ENCODE peak calls at places on chromosomes 13 and 19, in eight cellular contexts. C is upper lobe of left lung, D is K562, R is Panc1, O is GM12878, V is HCT116, X is GM23338, H is HepG2. L is an unnamed sample.

GRCh38 chr13:71591380-71591779 is 275.6 kb downstream of the DACH1 start:
- ATAC-seq in C (no peak), D (no peak), R (no peak), H (no peak), V (no peak), X (no peak), O (no peak), L (no peak)

GRCh38 chr13:30654430-30654829 is 36.7 kb downstream of the USPL1 start:
- ATAC-seq in H (no peak), C (no peak), X (no peak), R (no peak), O (peak; percentile 79), D (peak; percentile 53), V (no peak), L (no peak)

GRCh38 chr13:99800951-99801350 is 170.6 kb downstream of the ZIC5 start:
- ATAC-seq in H (no peak), X (peak; percentile 61), C (no peak), V (no peak), O (no peak), R (no peak), D (no peak), L (no peak)

GRCh38 chr19:38039966-38040365 is 133.0 kb downstream of the SIPA1L3 start:
- ATAC-seq in X (no peak), C (no peak), D (no peak), R (peak; percentile 51), H (no peak), O (no peak), V (no peak), L (no peak)

GRCh38 chr19:34336781-34337271 is 28.2 kb upstream of the GPI start:
- ATAC-seq in R (peak; percentile 59), X (peak; percentile 28), O (peak; percentile 74), D (peak; percentile 43), C (no peak), V (no peak), H (no peak), L (no peak)

GRCh38 chr19:41362143-41362847 is 1.7 kb downstream of the B9D2 start:
- ATAC-seq in C (no peak), V (no peak), D (no peak), X (no peak), H (no peak), R (no peak), O (no peak), L (no peak)

GRCh38 chr13:61648546-61648945 is 232.9 kb upstream of the PCDH20 start:
- ATAC-seq in O (no peak), V (no peak), C (no peak), D (no peak), X (no peak), H (no peak), R (no peak), L (no peak)

GRCh38 chr13:32347651-32348050 is 32.3 kb downstream of the BRCA2 start:
- ATAC-seq in V (no peak), C (no peak), X (no peak), D (no peak), H (no peak), R (no peak), O (no peak), L (no peak)

GRCh38 chr19:11887247-11887617 is 350 bp upstream of the ZNF69 start:
- ATAC-seq in H (peak; percentile 51), V (no peak), C (peak; percentile 28), X (no peak), D (peak; percentile 16), R (peak; percentile 45), O (no peak), L (peak; percentile 38)

GRCh38 chr19:55801416-55801815 is 30.4 kb downstream of the NLRP11 start:
- ATAC-seq in R (no peak), C (no peak), V (no peak), O (no peak), X (no peak), H (no peak), D (no peak), L (no peak)

GRCh38 chr19:4742717-4743646 is 19.3 kb upstream of the DPP9 start:
- ATAC-seq in D (no peak), R (peak; percentile 27), V (no peak), X (peak; percentile 86), C (peak; percentile 46), O (no peak), H (peak; percentile 41), L (peak; percentile 27)

GRCh38 chr13:45331123-45331619 is 9.8 kb downstream of the TPT1 start:
- ATAC-seq in R (peak; percentile 22), C (no peak), D (no peak), X (no peak), V (no peak), H (peak; percentile 1), O (no peak), L (no peak)

GRCh38 chr13:44756411-44756810 is 180.3 kb upstream of the TSC22D1 start:
- ATAC-seq in O (no peak), R (no peak), H (no peak), C (no peak), X (no peak), V (no peak), D (no peak), L (no peak)

GRCh38 chr13:102564564-102564963 is 32.2 kb upstream of the TPP2 start:
- ATAC-seq in D (no peak), C (no peak), H (no peak), X (no peak), O (no peak), V (no peak), R (no peak), L (no peak)

GRCh38 chr13:22837980-22838615 is 342.7 kb upstream of the SGCG start:
- ATAC-seq in O (no peak), D (no peak), X (no peak), C (peak; percentile 39), H (no peak), V (no peak), R (no peak), L (no peak)

GRCh38 chr13:44371421-44371820 is 2.2 kb upstream of the SERP2 start:
- ATAC-seq in H (no peak), R (no peak), X (no peak), O (no peak), V (no peak), D (no peak), C (no peak), L (no peak)

GRCh38 chr13:92510416-92510815 is 716.2 kb upstream of the GPC6 start:
- ATAC-seq in H (no peak), R (no peak), O (no peak), V (no peak), X (no peak), D (no peak), C (no peak), L (no peak)

DNA sequence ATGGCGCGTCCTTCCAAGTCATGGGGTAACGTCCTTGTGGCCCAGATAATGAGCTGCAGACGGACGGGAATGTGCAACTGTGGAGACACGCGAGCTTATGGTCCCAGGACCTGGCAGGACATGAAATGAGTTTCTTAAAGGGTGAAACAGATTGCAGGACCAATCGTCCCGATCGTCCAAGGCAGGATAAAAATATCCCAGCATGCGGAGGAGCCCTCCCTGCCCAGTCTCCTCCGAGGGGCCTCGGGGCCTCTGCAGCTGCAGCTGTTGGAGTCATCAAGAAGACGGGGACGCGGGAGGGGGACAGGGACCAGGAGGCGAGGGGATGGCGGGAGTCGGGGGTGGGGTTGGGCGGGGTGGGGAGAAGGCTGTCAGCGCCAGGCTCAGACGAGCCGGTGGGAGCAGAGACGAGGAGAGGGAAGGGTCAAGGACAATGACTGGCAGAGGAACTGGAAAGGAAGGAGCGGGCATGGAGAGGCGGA is 14.4 kb upstream of the GARIN5A start:
- ATAC-seq in V (no peak), D (no peak), C (no peak), X (no peak), O (no peak), H (no peak), R (no peak), L (no peak)
- H3K27me3 ChIP-seq in V (no peaks in the 10 kb centered on the region), D (peaks cover 10% of the 10 kb centered on the region), C (no peaks in the 10 kb centered on the region), X (peaks cover 93% of the 10 kb centered on the region), O (no peaks in the 10 kb centered on the region), H (peaks cover 30% of the 10 kb centered on the region), R (no peaks in the 10 kb centered on the region), L (peaks cover 51% of the 10 kb centered on the region)

GRCh38 chr13:113044431-113045114 is 61.0 kb upstream of the F7 start:
- ATAC-seq in H (no peak), D (no peak), C (no peak), R (peak; percentile 39), X (no peak), V (no peak), O (no peak), L (no peak)

GRCh38 chr13:113045214-113046007 is 60.2 kb upstream of the F7 start:
- ATAC-seq in O (no peak), H (no peak), V (no peak), D (no peak), X (no peak), C (no peak), R (no peak), L (no peak)

GRCh38 chr13:113042456-113042855 is 63.1 kb upstream of the F7 start:
- ATAC-seq in D (no peak), H (no peak), V (no peak), R (no peak), C (no peak), X (no peak), O (no peak), L (no peak)

GRCh38 chr13:113043001-113043630 is 62.5 kb upstream of the F7 start:
- ATAC-seq in H (no peak), X (no peak), V (no peak), D (no peak), R (no peak), O (no peak), C (no peak), L (no peak)

DNA sequence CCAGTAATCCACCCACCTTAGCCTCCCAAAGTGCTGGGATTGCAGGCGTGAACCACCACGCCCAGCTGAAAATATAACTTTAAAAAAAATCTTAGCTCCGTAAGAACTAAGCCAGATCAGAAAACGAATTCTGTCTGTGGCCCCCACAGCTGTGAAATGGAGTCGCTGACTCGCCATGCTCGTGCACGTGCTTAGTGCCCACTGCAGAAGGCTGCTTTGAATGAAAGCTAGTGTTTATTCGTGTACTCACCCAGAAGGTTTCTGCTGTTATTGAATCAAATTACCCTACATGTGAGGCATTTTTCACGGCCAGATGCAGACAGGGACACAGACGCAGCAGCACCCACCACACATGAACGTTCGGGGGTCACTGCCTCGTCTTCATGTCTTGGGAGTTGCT is 61.7 kb upstream of the F7 start:
- ATAC-seq in R (no peak), X (no peak), H (no peak), D (no peak), O (no peak), V (no peak), C (no peak), L (no peak)
- TF ChIP-seq POLR2AphosphoS5 in R (no peak), X (no peak), H (no peak), D (no peak), O (no peak), V (no peak), C (no peak), L (no peak)

GRCh38 chr13:112965573-112966115 is 3.4 kb upstream of the MCF2L start:
- ATAC-seq in C (no peak), H (no peak), O (no peak), X (no peak), R (no peak), D (no peak), V (no peak), L (no peak)
- H3K27me3 ChIP-seq in C (peaks cover 8% of the 10 kb centered on the region), H (no peaks in the 10 kb centered on the region), O (no peaks in the 10 kb centered on the region), X (peaks cover 4% of the 10 kb centered on the region), R (peaks cover 5% of the 10 kb centered on the region), D (peaks cover 59% of the 10 kb centered on the region), V (no peaks in the 10 kb centered on the region), L (peaks cover 65% of the 10 kb centered on the region)

DNA sequence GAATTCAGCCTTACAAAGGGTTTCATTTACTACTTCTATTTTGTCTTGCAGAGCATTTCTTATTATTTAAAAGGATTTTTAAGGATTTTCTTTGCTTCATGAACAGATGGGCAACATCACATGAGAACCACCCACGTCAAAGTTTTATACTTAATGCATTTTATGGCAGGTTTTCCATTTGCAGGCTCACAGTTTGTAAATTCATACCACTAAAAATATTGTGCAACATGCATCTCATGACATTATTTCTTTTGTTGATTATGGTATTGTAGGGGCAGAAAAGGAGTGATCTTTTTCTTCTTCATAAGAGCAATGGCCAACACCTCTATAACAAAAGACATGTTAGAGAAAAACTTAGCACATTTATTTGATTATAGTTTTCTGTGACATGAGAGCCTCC is 554.0 kb upstream of the SPRY2 start:
- ATAC-seq in D (no peak), O (no peak), C (no peak), X (no peak), H (no peak), R (no peak), V (no peak), L (no peak)
- TF ChIP-seq POLR2AphosphoS5 in D (no peak), O (no peak), C (no peak), X (no peak), H (no peak), R (no peak), V (no peak), L (no peak)